ENCODE peak calls at places on chromosomes 16 and 17, in five cellular contexts. N is fibroblast of the aortic adventitia; P is RWPE2; W is neural crest cell; B is CD8-positive, alpha-beta T cell. C is an unnamed sample.
A peak's percentile ranks its signal among the peaks of the same experiment; 100 is the strongest.

GRCh38 chr17:65054602-65055001 is 1.9 kb downstream of the GNA13 start:
- DNase-seq in N (no peak), P (no peak), W (no peak), B (no peak), C (no peak)

GRCh38 chr16:12898556-12898955 is 2.8 kb upstream of the SHISA9 start:
- DNase-seq in N (no peak), P (no peak), W (no peak), B (no peak), C (no peak)

GRCh38 chr16:88872650-88873331 is 6.3 kb upstream of the PABPN1L start:
- DNase-seq in N (no peak), P (no peak), W (no peak), B (no peak), C (no peak)

GRCh38 chr16:78092755-78093154 is 6.7 kb upstream of the WWOX start:
- DNase-seq in N (no peak), P (no peak), W (no peak), B (no peak), C (no peak)

GRCh38 chr17:79984877-79985276 is 50.8 kb downstream of the TBC1D16 start:
- DNase-seq in N (no peak), P (peak; percentile 31), W (no peak), B (no peak), C (no peak)

GRCh38 chr16:73082608-73083007 is 34.7 kb upstream of the ZFHX3 start:
- DNase-seq in N (peak; percentile 93), P (peak; percentile 74), W (no peak), B (no peak), C (no peak)

GRCh38 chr16:73122604-73123386 is 74.9 kb upstream of the ZFHX3 start:
- DNase-seq in N (peak; percentile 60), P (no peak), W (no peak), B (no peak), C (no peak)

GRCh38 chr16:802914-803750 is 2.6 kb upstream of the GNG13 start:
- DNase-seq in N (no peak), P (no peak), W (no peak), B (no peak), C (no peak)

GRCh38 chr16:53580038-53580802 is 77.2 kb upstream of the AKTIP start:
- DNase-seq in N (no peak), P (no peak), W (no peak), B (no peak), C (no peak)

GRCh38 chr17:19830061-19830460 is 37.7 kb downstream of the ULK2 start:
- DNase-seq in N (no peak), P (no peak), W (no peak), B (no peak), C (no peak)

GRCh38 chr17:7147772-7148171 is 31.4 kb downstream of the ASGR1 start:
- DNase-seq in N (no peak), P (no peak), W (no peak), B (no peak), C (no peak)

GRCh38 chr16:85027968-85028637 is 508 bp downstream of the KIAA0513 start:
- DNase-seq in N (no peak), P (no peak), W (no peak), B (no peak), C (no peak)
- TF ChIP-seq CTCF in N (no peak), P (peak; percentile 12), W (peak; percentile 50), B (no peak), C (peak; percentile 59)

GRCh38 chr17:73497721-73498120 is 146.5 kb downstream of the SDK2 start:
- DNase-seq in N (no peak), P (no peak), W (no peak), B (no peak), C (no peak)
- TF ChIP-seq CTCF in N (no peak), P (no peak), W (no peak), B (no peak), C (no peak)

GRCh38 chr17:78959803-78960202 is 19.9 kb downstream of the LGALS3BP start:
- DNase-seq in N (no peak), P (no peak), W (no peak), B (no peak), C (no peak)
- TF ChIP-seq CTCF in N (no peak), P (no peak), W (no peak), B (no peak), C (no peak)

GRCh38 chr17:67517335-67517734 is 140.3 kb downstream of the PITPNC1 start:
- DNase-seq in N (no peak), P (no peak), W (no peak), B (no peak), C (no peak)
- TF ChIP-seq CTCF in N (no peak), P (no peak), W (no peak), B (no peak), C (no peak)

DNA sequence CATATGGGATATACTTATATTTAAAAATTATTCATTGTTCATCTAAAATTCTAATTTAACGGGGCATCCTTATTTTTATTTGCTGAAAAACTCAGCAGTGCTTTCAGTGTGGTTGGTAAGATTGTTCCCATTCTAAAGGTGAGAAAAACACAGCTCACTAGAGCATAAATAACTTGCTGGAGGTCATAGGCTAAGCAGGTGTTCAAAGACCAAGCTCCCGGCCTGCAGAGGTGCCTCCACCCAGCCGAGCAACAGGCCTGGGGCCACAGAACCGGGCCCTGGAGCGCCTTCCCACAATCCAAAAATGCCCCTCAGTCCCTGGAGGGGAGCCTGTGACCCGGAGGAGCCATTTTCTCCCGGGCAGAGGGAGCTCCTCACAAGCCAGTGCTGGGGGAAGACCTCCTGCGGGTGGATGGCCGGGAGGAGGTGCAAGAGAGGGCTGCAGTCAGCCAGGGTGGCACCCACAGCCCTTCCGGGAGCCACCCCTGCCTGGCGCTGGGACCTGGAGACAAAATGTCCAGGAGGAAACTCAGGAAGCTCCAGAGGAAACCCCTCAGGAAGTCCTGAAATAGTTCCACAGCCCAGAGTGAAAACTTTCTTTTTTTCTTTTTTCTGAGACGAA is 14.7 kb downstream of the ABR start:
- DNase-seq in N (no peak), P (no peak), W (no peak), B (no peak), C (no peak)
- TF ChIP-seq CTCF in N (no peak), P (no peak), W (no peak), B (no peak), C (peak; percentile 30)

GRCh38 chr16:70158261-70158939 is 15.2 kb upstream of the CLEC18C start:
- DNase-seq in N (no peak), P (no peak), W (no peak), B (no peak), C (no peak)

GRCh38 chr16:70159355-70160348 is 13.9 kb upstream of the CLEC18C start:
- DNase-seq in N (no peak), P (no peak), W (no peak), B (no peak), C (no peak)

GRCh38 chr16:70157105-70157476 is 16.5 kb upstream of the CLEC18C start:
- DNase-seq in N (no peak), P (no peak), W (no peak), B (no peak), C (no peak)

GRCh38 chr16:70156207-70156978 is 17.2 kb upstream of the CLEC18C start:
- DNase-seq in N (no peak), P (no peak), W (no peak), B (no peak), C (no peak)

DNA sequence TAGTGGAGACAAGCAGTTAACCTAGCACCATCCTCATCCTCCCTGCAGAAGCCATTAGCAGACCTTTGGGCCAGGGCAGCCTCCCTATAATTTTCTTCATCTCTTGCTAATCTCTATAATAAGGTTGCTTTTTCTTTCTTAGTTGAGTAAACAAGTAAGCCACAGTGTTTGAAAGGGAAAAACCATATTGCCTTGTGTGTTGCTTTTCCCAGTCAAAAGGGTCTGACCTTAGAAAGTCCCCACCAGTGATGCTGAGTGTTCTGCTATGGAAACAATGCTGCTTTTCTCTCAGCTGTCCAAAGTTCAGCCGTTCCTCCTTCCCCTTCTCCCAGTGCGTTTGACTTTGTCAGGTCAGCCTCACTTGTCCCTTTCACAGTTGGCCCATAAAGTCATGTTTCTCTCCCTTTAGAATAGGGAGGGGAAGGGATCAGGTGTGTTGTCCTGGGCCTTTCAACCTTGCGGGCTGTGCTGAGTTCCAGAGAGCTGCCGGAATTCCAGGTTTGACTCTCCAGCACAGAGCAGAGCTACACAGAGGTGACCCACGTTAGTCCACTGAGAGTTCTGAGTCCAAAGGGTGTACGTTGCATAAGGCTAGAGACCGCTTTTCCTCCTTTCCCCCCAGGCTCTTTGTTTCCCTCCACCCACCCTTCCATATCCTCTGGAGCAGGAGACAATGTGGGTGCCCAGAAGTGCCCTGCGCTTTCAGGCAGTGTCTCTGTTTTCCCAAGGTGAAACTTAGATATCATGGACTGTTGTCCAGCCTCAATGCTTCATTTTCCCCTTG is 15.9 kb upstream of the CLEC18C start:
- DNase-seq in N (no peak), P (no peak), W (no peak), B (no peak), C (no peak)
- TF ChIP-seq CTCF in N (no peak), P (no peak), W (no peak), B (no peak), C (no peak)

DNA sequence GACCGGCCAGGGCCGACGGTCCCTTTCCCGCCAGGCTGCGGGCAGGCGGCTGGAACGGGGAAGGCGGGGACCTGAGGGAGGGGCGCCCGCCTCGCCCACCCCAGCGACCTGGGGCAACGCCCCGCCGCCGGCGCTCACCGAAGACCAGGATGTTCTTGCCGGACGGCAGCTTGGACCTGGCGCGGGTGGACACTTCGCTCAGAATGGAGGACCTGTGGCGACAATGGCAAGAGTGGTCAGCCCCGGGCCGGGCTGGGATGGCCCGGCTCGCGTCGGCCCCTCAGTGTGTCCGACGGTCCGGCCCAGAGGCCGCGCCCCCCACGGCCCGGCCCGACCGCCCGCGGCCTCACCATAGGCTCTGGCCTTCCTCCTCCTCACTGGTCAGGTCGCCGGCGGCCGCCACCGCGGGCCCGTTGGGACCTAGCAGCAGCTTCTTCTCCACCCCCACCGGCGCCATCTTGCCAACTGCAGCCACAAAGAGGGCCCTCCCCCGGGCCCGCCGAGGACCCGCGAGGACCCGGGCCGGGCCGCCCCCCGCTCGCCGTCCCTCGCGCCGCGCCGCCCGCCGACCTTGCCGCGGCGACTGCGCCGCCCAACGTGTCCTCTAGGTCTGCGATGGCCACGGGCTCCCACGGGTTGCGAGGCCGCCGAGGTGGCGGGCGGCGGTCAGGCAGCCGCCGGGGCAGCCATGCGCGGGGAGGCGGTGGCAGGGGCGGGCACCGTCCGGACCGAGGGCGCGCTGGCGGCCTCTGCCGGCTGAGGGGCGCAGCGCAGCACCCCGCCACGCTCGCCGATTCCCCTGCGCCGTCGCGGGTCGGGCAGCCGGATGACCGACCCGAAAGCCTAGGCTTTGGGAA is at the start of gene DYNC1LI2:
- DNase-seq in N (peak; percentile 61), P (peak; percentile 79), W (peak; percentile 83), B (peak; percentile 73), C (peak; percentile 84)
- TF ChIP-seq CTCF in N (peak; percentile 57), P (peak; percentile 98), W (peak; percentile 80), B (peak; percentile 76), C (peak; percentile 52)

GRCh38 chr17:48161127-48161905 is 53.8 kb downstream of the SNX11 start:
- DNase-seq in N (no peak), P (no peak), W (no peak), B (no peak), C (no peak)

GRCh38 chr17:48162305-48162934 is 54.9 kb downstream of the SNX11 start:
- DNase-seq in N (no peak), P (no peak), W (no peak), B (no peak), C (no peak)

GRCh38 chr17:48160177-48160967 is 52.8 kb downstream of the SNX11 start:
- DNase-seq in N (no peak), P (no peak), W (no peak), B (no peak), C (no peak)

GRCh38 chr17:48162946-48163506 is 55.5 kb downstream of the SNX11 start:
- DNase-seq in N (peak; percentile 15), P (no peak), W (no peak), B (no peak), C (no peak)

GRCh38 chr17:48163809-48164208 is 56.2 kb downstream of the SNX11 start:
- DNase-seq in N (no peak), P (no peak), W (no peak), B (no peak), C (no peak)
- TF ChIP-seq CTCF in N (no peak), P (peak; percentile 21), W (no peak), B (no peak), C (no peak)

C was measured in GM06990.